ENCODE peak calls at places on chromosomes 12 and 14, in four cellular contexts. O, H, K and A are unnamed samples.

GRCh38 chr14:50775357-50775756 is 55.6 kb downstream of the NIN start:
- DNase-seq in O (no peak), H (peak; percentile 87), K (peak; percentile 27), A (no peak)

GRCh38 chr12:91603060-91603459 is 420.4 kb upstream of the DCN start:
- DNase-seq in O (no peak), H (peak; percentile 17), K (no peak), A (no peak)

GRCh38 chr12:5953835-5954586 is 9.0 kb upstream of the ANO2 start:
- DNase-seq in O (no peak), H (no peak), K (no peak), A (no peak)

GRCh38 chr14:71362920-71363584 is 455.8 kb downstream of the PCNX1 start:
- DNase-seq in O (no peak), H (peak; percentile 29), K (no peak), A (no peak)

GRCh38 chr14:75429562-75429961 is 1.7 kb downstream of the JDP2 start:
- DNase-seq in O (no peak), H (no peak), K (no peak), A (no peak)

GRCh38 chr14:99391671-99392070 is 89.0 kb downstream of the SETD3 start:
- DNase-seq in O (no peak), H (no peak), K (no peak), A (no peak)

GRCh38 chr14:80404413-80404812 is 193.1 kb upstream of the DIO2 start:
- DNase-seq in O (no peak), H (no peak), K (no peak), A (no peak)

GRCh38 chr14:55438066-55438683 is 2.2 kb downstream of the TBPL2 start:
- DNase-seq in O (no peak), H (peak; percentile 42), K (peak; percentile 79), A (peak; percentile 74)

GRCh38 chr14:103542545-103543088 is 13.6 kb downstream of the TRMT61A start:
- DNase-seq in O (no peak), H (no peak), K (peak; percentile 77), A (peak; percentile 97)

GRCh38 chr14:67766035-67766680 is 50.2 kb downstream of the ZFYVE26 start:
- DNase-seq in O (no peak), H (no peak), K (no peak), A (no peak)

GRCh38 chr14:104199266-104199665 is 60.9 kb downstream of the KIF26A start:
- DNase-seq in O (no peak), H (no peak), K (no peak), A (no peak)

GRCh38 chr14:90061849-90062794 is at the start of gene KCNK13:
- DNase-seq in O (no peak), H (peak; percentile 28), K (peak; percentile 35), A (peak; percentile 67)

GRCh38 chr14:54219281-54220121 is 177.3 kb upstream of the CDKN3 start:
- DNase-seq in O (no peak), H (no peak), K (peak; percentile 14), A (peak; percentile 65)

GRCh38 chr14:104149617-104150141 is 11.3 kb downstream of the KIF26A start:
- DNase-seq in O (no peak), H (no peak), K (peak; percentile 69), A (peak; percentile 87)

GRCh38 chr14:22935156-22935555 is 6.0 kb upstream of the PRMT5 start:
- DNase-seq in O (no peak), H (no peak), K (no peak), A (no peak)

GRCh38 chr12:124556896-124557501 is 10.4 kb downstream of the NCOR2 start:
- DNase-seq in O (no peak), H (no peak), K (no peak), A (peak; percentile 47)

GRCh38 chr12:11171953-11172675 is 1.1 kb downstream of the SMIM10L1 start:
- DNase-seq in O (peak; percentile 12), H (peak; percentile 6), K (peak; percentile 29), A (peak; percentile 22)

GRCh38 chr14:87483651-87484260 is 509.2 kb downstream of the GALC start:
- DNase-seq in O (no peak), H (peak; percentile 76), K (no peak), A (no peak)

GRCh38 chr12:103373088-103373523 is 122.7 kb downstream of the C12orf42 start:
- DNase-seq in O (no peak), H (no peak), K (no peak), A (no peak)

GRCh38 chr12:66971816-66972215 is 292.9 kb upstream of the GRIP1 start:
- DNase-seq in O (no peak), H (no peak), K (no peak), A (no peak)

GRCh38 chr12:12064596-12064995 is 6.1 kb upstream of the BCL2L14 start:
- DNase-seq in O (no peak), H (no peak), K (no peak), A (no peak)

GRCh38 chr14:52789118-52789517 is 2.3 kb downstream of the GNPNAT1 start:
- DNase-seq in O (no peak), H (no peak), K (no peak), A (peak; percentile 7)

GRCh38 chr14:100106260-100106659 is 41.0 kb downstream of the EVL start:
- DNase-seq in O (no peak), H (no peak), K (no peak), A (no peak)

GRCh38 chr12:7042847-7043246 is 17.7 kb upstream of the C1S start:
- DNase-seq in O (no peak), H (peak; percentile 52), K (peak; percentile 58), A (peak; percentile 35)

GRCh38 chr14:95609398-95609990 is 74.6 kb downstream of the GLRX5 start:
- DNase-seq in O (peak; percentile 14), H (peak; percentile 17), K (peak; percentile 76), A (peak; percentile 82)

DNA sequence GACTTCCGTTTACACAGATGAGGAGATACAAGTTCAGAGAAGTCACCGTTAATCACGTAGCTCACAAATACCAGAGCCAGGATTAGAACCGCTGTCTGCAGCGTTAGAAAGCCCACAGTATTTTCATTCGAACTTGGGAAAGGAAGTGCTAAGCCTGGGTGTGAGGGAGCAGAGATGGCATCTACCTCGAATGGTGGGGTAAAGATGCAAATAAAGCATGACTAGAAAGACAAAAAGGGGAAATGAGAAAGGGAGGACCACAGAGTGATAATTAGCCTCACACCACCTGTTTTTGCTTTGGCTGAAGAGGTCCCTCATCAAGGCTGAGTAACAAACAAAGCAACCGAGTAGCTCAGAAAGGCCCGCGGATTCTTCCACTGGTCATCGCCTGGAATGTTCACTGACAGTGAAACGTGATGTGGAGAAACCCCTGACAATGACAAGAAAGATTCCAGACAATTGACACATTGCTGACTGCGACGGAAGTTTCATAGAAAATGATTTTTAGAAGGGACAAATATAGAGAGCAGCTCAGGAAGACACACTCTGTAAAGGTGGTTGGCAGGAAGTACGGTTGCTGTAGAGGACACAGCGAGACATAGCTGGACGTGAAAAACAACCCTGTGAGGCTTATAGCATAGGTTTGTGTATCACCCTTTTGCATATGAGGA is 31.5 kb upstream of the BHLHE41 start:
- DNase-seq in O (peak; percentile 84), H (no peak), K (no peak), A (no peak)
- TF ChIP-seq EZH2 in O (no peak), H (no peak), K (no peak), A (no peak)

DNA sequence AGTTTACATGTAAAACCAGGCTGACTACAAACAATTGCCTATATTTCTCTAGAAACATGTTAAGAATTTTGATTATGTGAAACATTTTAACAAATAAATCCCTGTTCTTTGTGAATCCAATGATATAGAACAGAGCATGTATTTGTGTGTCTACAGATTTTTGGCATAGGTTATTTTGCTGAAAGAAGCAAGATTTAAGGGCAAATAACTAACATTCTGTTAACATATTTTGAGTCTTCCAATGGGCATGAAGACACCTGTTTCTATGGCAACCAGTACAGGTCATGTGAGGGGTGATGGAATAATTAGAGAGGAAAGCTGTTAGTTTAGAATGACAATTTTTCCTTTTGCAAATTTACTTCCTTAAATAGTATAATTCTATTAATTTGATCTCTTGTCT is 8.8 kb downstream of the ART4 start:
- DNase-seq in O (no peak), H (no peak), K (no peak), A (no peak)
- H3K4me2 ChIP-seq in O (no peak overlapping the region), H (no peak overlapping the region), K (peak overlapping the region; percentile 19), A (no peak overlapping the region)

DNA sequence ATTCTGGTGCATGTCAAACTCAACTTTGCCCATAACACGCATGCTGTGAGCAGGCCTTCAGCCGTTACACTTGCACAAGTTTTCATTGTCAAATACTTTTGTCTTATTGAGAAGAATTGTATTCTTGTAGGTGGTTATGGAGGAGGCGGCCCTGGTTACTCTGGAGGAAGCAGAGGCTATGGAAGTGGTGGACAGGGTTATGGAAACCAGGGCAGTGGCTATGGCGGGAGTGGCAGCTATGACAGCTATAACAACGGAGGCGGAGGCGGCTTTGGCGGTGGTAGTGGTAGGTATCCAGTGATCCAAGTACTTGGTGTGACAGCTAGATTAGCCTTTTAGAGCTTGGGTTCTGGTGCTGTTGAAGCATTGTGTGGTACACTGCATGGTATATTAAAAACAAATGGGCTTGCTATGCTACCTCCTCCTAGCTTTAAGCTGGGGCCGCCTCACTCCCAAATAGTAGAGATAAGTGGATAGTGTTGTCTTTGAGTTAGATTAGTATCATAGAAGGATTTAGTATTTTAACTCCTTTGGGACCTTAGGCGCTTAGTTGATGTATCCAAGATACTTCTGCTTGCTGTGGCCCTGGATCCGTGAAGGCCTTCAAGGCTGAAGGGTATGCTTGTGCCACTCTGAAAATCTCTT is 2.5 kb downstream of the HNRNPA1 start:
- DNase-seq in O (no peak), H (no peak), K (no peak), A (no peak)
- H3K27ac ChIP-seq in O (no peak overlapping the region), H (peak overlapping the region; percentile 98), K (no peak overlapping the region), A (peak overlapping the region; percentile 68)

GRCh38 chr14:64293976-64294671 is at the start of gene ESR2:
- DNase-seq in O (peak; percentile 33), H (no peak), K (peak; percentile 43), A (peak; percentile 86)
- TF ChIP-seq EZH2 in O (no peak), H (no peak), K (peak; percentile 45), A (peak; percentile 61)

GRCh38 chr14:32090686-32091085 is 13.6 kb downstream of the ARHGAP5 start:
- DNase-seq in O (no peak), H (no peak), K (no peak), A (no peak)

GRCh38 chr14:32087907-32088306 is 10.8 kb downstream of the ARHGAP5 start:
- DNase-seq in O (no peak), H (no peak), K (no peak), A (no peak)

GRCh38 chr14:32085845-32086383 is 8.8 kb downstream of the ARHGAP5 start:
- DNase-seq in O (no peak), H (peak; percentile 60), K (no peak), A (no peak)

GRCh38 chr14:32085182-32085844 is 8.2 kb downstream of the ARHGAP5 start:
- DNase-seq in O (no peak), H (no peak), K (no peak), A (no peak)

DNA sequence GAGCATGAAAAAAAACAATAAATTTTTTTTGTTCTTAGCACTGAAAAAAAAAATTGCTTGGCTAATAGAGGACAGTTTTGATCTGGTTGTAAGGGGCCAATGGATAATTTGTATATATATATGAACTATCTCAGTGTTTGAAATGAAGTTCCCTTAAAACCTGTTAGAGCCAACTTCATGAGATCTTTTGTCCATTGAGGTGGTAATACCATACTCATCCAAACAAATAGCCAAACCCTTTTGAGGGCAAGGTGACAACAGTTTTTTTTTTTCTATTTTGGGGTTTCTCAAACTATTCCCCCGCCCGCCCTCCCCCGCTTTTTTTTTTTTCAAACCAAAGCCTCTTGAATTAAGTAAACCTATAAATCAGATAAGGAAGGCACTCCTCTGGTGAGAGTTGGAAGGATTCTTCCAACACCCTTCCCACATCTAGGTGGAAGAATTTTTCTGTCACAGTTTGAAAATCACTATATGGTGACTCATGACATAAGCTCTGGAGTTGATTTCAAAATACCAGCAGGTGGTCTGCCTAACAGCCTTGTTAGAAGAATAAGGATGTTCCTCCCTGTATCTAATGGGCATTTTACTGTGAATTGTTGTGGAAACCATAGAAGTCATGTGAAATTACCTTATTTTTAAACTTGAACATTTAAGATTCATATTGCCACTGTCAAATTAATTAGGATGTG is 10.2 kb downstream of the ARHGAP5 start:
- DNase-seq in O (no peak), H (peak; percentile 38), K (peak; percentile 16), A (peak; percentile 58)
- H3K4me2 ChIP-seq in O (no peak overlapping the region), H (peak overlapping the region; percentile 90), K (peak overlapping the region; percentile 4), A (peak overlapping the region; percentile 48)